ENCODE peak calls at places on chromosome 5, in nine cellular contexts. T is CD8-positive, alpha-beta T cell; R is naive thymus-derived CD4-positive, alpha-beta T cell; D is suprapubic skin; O is nucleus accumbens; F is body of pancreas; V is NCI-H1694; H is GM04504; U is AG04450. G is an unnamed sample.

GRCh38 chr5:132498152-132498551 is 7.6 kb upstream of the IRF1 start:
- DNase-seq in T (no peak), R (no peak), D (no peak), O (no peak), F (peak; percentile 73), V (no peak), H (peak; percentile 35), U (no peak), G (no peak)

GRCh38 chr5:67283988-67284457 is 87.4 kb upstream of the CD180 start:
- DNase-seq in T (no peak), R (no peak), D (no peak), O (no peak), F (no peak), V (no peak), H (no peak), U (no peak), G (no peak)

GRCh38 chr5:133041157-133041784 is 10.5 kb upstream of the HSPA4 start:
- DNase-seq in T (no peak), R (no peak), D (no peak), O (no peak), F (no peak), V (no peak), H (no peak), U (no peak), G (no peak)

GRCh38 chr5:139668064-139668880 is 20.1 kb downstream of the CXXC5 start:
- DNase-seq in T (no peak), R (no peak), D (no peak), O (no peak), F (peak; percentile 61), V (no peak), H (no peak), U (no peak), G (peak; percentile 51)

GRCh38 chr5:144206136-144206535 is 35.5 kb downstream of the KCTD16 start:
- DNase-seq in T (no peak), R (no peak), D (no peak), O (no peak), F (no peak), V (no peak), H (no peak), U (no peak), G (no peak)

GRCh38 chr5:142012792-142013388 is at the start of gene GNPDA1:
- DNase-seq in T (peak; percentile 56), R (peak; percentile 38), D (peak; percentile 87), O (peak; percentile 65), F (peak; percentile 87), V (no peak), H (peak; percentile 44), U (peak; percentile 37), G (peak; percentile 67)

GRCh38 chr5:98902733-98903132 is 26.1 kb downstream of the CHD1 start:
- DNase-seq in T (no peak), R (no peak), D (no peak), O (no peak), F (no peak), V (no peak), H (no peak), U (no peak), G (no peak)

GRCh38 chr5:168171901-168172717 is 119.3 kb upstream of the WWC1 start:
- DNase-seq in T (no peak), R (no peak), D (no peak), O (no peak), F (no peak), V (no peak), H (no peak), U (no peak), G (no peak)

GRCh38 chr5:16446993-16447392 is 18.6 kb downstream of the ZNF622 start:
- DNase-seq in T (no peak), R (no peak), D (no peak), O (no peak), F (no peak), V (no peak), H (no peak), U (no peak), G (no peak)

GRCh38 chr5:43367453-43367852 is 44.7 kb downstream of the CCL28 start:
- DNase-seq in T (no peak), R (no peak), D (no peak), O (no peak), F (no peak), V (no peak), H (no peak), U (no peak), G (no peak)

GRCh38 chr5:123951204-123951977 is 439.4 kb downstream of the CSNK1G3 start:
- DNase-seq in T (no peak), R (no peak), D (no peak), O (no peak), F (peak; percentile 10), V (no peak), H (peak; percentile 76), U (peak; percentile 86), G (no peak)

GRCh38 chr5:52710972-52711596 is 76.6 kb upstream of the ITGA1 start:
- DNase-seq in T (no peak), R (no peak), D (no peak), O (no peak), F (no peak), V (no peak), H (no peak), U (no peak), G (no peak)

GRCh38 chr5:24188196-24188595 is 456.6 kb downstream of the CDH10 start:
- DNase-seq in T (no peak), R (no peak), D (no peak), O (no peak), F (no peak), V (no peak), H (no peak), U (no peak), G (no peak)

GRCh38 chr5:81450940-81451339 is 57.0 kb upstream of the ACOT12 start:
- DNase-seq in T (no peak), R (no peak), D (no peak), O (no peak), F (no peak), V (no peak), H (peak; percentile 13), U (no peak), G (no peak)

GRCh38 chr5:139808481-139809330 is 13.1 kb downstream of the PSD2 start:
- DNase-seq in T (no peak), R (no peak), D (no peak), O (no peak), F (no peak), V (no peak), H (no peak), U (no peak), G (no peak)

GRCh38 chr5:173153842-173154241 is 9.5 kb downstream of the BNIP1 start:
- DNase-seq in T (no peak), R (no peak), D (no peak), O (no peak), F (no peak), V (no peak), H (no peak), U (no peak), G (no peak)

GRCh38 chr5:165086424-165086823 is 1581.0 kb downstream of the MAT2B start:
- DNase-seq in T (no peak), R (no peak), D (no peak), O (no peak), F (no peak), V (no peak), H (no peak), U (no peak), G (no peak)

GRCh38 chr5:40666657-40667056 is 13.1 kb upstream of the PTGER4 start:
- DNase-seq in T (no peak), R (no peak), D (no peak), O (no peak), F (no peak), V (no peak), H (no peak), U (no peak), G (no peak)

GRCh38 chr5:141186897-141187512 is at the start of gene PCDHB9:
- DNase-seq in T (no peak), R (no peak), D (no peak), O (no peak), F (peak; percentile 15), V (no peak), H (no peak), U (no peak), G (no peak)

GRCh38 chr5:74017786-74018211 is 391.8 kb downstream of the ARHGEF28 start:
- DNase-seq in T (no peak), R (no peak), D (no peak), O (no peak), F (peak; percentile 13), V (no peak), H (peak; percentile 62), U (peak; percentile 7), G (no peak)

GRCh38 chr5:140833993-140834392 is at the start of gene PCDHA7:
- DNase-seq in T (no peak), R (no peak), D (no peak), O (no peak), F (no peak), V (no peak), H (no peak), U (no peak), G (no peak)

G was measured in effector memory CD4-positive, alpha-beta T cell.